ENCODE peak calls at places on chromosomes 13 and 19, in ten cellular contexts. One of them, this sample, is unnamed.

GRCh38 chr13:109959903-109960302 is 173.5 kb upstream of the IRS2 start:
- DNase-seq in GM04504: no peak
- DNase-seq in lower lobe of right lung: no peak
- DNase-seq in HS-5: no peak
- DNase-seq in psoas muscle: no peak
- DNase-seq in activated naive CD8-positive, alpha-beta T cell treated with anti-CD3 and anti-CD28 coated beads, Interleukin-2, amount 50 U/mL, for 24 hours: no peak
- DNase-seq in MG63: no peak
- DNase-seq in AG09319: no peak
- DNase-seq in type B pancreatic cell: no peak
- DNase-seq in dorsolateral prefrontal cortex: no peak
- DNase-seq in this sample: no peak

GRCh38 chr19:29812080-29812880 is 489 bp downstream of the CCNE1 start:
- DNase-seq in MG63: no peak
- DNase-seq in lower lobe of right lung: peak; percentile 51
- DNase-seq in activated naive CD8-positive, alpha-beta T cell treated with anti-CD3 and anti-CD28 coated beads, Interleukin-2, amount 50 U/mL, for 24 hours: peak; percentile 25
- DNase-seq in HS-5: no peak
- DNase-seq in psoas muscle: peak; percentile 29
- DNase-seq in dorsolateral prefrontal cortex: no peak
- DNase-seq in type B pancreatic cell: no peak
- DNase-seq in AG09319: no peak
- DNase-seq in GM04504: no peak
- DNase-seq in this sample: no peak

GRCh38 chr19:34317311-34317927 is 47.6 kb upstream of the GPI start:
- DNase-seq in dorsolateral prefrontal cortex: no peak
- DNase-seq in type B pancreatic cell: no peak
- DNase-seq in psoas muscle: no peak
- DNase-seq in AG09319: no peak
- DNase-seq in activated naive CD8-positive, alpha-beta T cell treated with anti-CD3 and anti-CD28 coated beads, Interleukin-2, amount 50 U/mL, for 24 hours: no peak
- DNase-seq in HS-5: no peak
- DNase-seq in GM04504: no peak
- DNase-seq in MG63: no peak
- DNase-seq in lower lobe of right lung: no peak
- DNase-seq in this sample: no peak

GRCh38 chr19:5534787-5535586 is 32.8 kb downstream of the TINCR start:
- DNase-seq in activated naive CD8-positive, alpha-beta T cell treated with anti-CD3 and anti-CD28 coated beads, Interleukin-2, amount 50 U/mL, for 24 hours: peak; percentile 43
- DNase-seq in dorsolateral prefrontal cortex: no peak
- DNase-seq in psoas muscle: no peak
- DNase-seq in type B pancreatic cell: no peak
- DNase-seq in lower lobe of right lung: no peak
- DNase-seq in AG09319: no peak
- DNase-seq in GM04504: no peak
- DNase-seq in MG63: no peak
- DNase-seq in HS-5: no peak
- DNase-seq in this sample: no peak

GRCh38 chr13:94842901-94843300 is 130.6 kb upstream of the SOX21 start:
- DNase-seq in lower lobe of right lung: no peak
- DNase-seq in dorsolateral prefrontal cortex: no peak
- DNase-seq in HS-5: no peak
- DNase-seq in GM04504: no peak
- DNase-seq in psoas muscle: no peak
- DNase-seq in AG09319: no peak
- DNase-seq in activated naive CD8-positive, alpha-beta T cell treated with anti-CD3 and anti-CD28 coated beads, Interleukin-2, amount 50 U/mL, for 24 hours: no peak
- DNase-seq in MG63: no peak
- DNase-seq in type B pancreatic cell: no peak
- DNase-seq in this sample: no peak

GRCh38 chr19:4057913-4058695 is 8.6 kb downstream of the ZBTB7A start:
- DNase-seq in activated naive CD8-positive, alpha-beta T cell treated with anti-CD3 and anti-CD28 coated beads, Interleukin-2, amount 50 U/mL, for 24 hours: peak; percentile 79
- DNase-seq in AG09319: peak; percentile 78
- DNase-seq in psoas muscle: peak; percentile 94
- DNase-seq in type B pancreatic cell: no peak
- DNase-seq in HS-5: peak; percentile 65
- DNase-seq in MG63: peak; percentile 87
- DNase-seq in lower lobe of right lung: peak; percentile 92
- DNase-seq in GM04504: peak; percentile 87
- DNase-seq in dorsolateral prefrontal cortex: no peak
- DNase-seq in this sample: no peak

GRCh38 chr19:44689290-44690130 is 9.4 kb upstream of the CEACAM16 start:
- DNase-seq in AG09319: peak; percentile 27
- DNase-seq in lower lobe of right lung: peak; percentile 84
- DNase-seq in activated naive CD8-positive, alpha-beta T cell treated with anti-CD3 and anti-CD28 coated beads, Interleukin-2, amount 50 U/mL, for 24 hours: peak; percentile 86
- DNase-seq in psoas muscle: peak; percentile 73
- DNase-seq in MG63: peak; percentile 56
- DNase-seq in dorsolateral prefrontal cortex: peak; percentile 68
- DNase-seq in HS-5: no peak
- DNase-seq in type B pancreatic cell: peak; percentile 84
- DNase-seq in GM04504: no peak
- DNase-seq in this sample: peak; percentile 74

GRCh38 chr19:8526345-8527062 is 12.5 kb upstream of the ZNF414 start:
- DNase-seq in GM04504: peak; percentile 73
- DNase-seq in MG63: peak; percentile 94
- DNase-seq in activated naive CD8-positive, alpha-beta T cell treated with anti-CD3 and anti-CD28 coated beads, Interleukin-2, amount 50 U/mL, for 24 hours: no peak
- DNase-seq in HS-5: peak; percentile 63
- DNase-seq in AG09319: peak; percentile 78
- DNase-seq in type B pancreatic cell: peak; percentile 95
- DNase-seq in lower lobe of right lung: peak; percentile 89
- DNase-seq in psoas muscle: peak; percentile 88
- DNase-seq in dorsolateral prefrontal cortex: peak; percentile 88
- DNase-seq in this sample: no peak

GRCh38 chr19:38290631-38291147 is 13.4 kb upstream of the C19orf33 start:
- DNase-seq in activated naive CD8-positive, alpha-beta T cell treated with anti-CD3 and anti-CD28 coated beads, Interleukin-2, amount 50 U/mL, for 24 hours: no peak
- DNase-seq in type B pancreatic cell: no peak
- DNase-seq in dorsolateral prefrontal cortex: no peak
- DNase-seq in HS-5: peak; percentile 73
- DNase-seq in psoas muscle: no peak
- DNase-seq in GM04504: peak; percentile 92
- DNase-seq in MG63: peak; percentile 99
- DNase-seq in AG09319: peak; percentile 67
- DNase-seq in lower lobe of right lung: peak; percentile 79
- DNase-seq in this sample: no peak

GRCh38 chr13:68185767-68186166 is 955.6 kb upstream of the PCDH9 start:
- DNase-seq in psoas muscle: no peak
- DNase-seq in AG09319: no peak
- DNase-seq in MG63: no peak
- DNase-seq in dorsolateral prefrontal cortex: no peak
- DNase-seq in activated naive CD8-positive, alpha-beta T cell treated with anti-CD3 and anti-CD28 coated beads, Interleukin-2, amount 50 U/mL, for 24 hours: no peak
- DNase-seq in lower lobe of right lung: no peak
- DNase-seq in type B pancreatic cell: no peak
- DNase-seq in HS-5: no peak
- DNase-seq in GM04504: no peak
- DNase-seq in this sample: no peak

GRCh38 chr19:43809762-43810696 is 7.8 kb upstream of the LYPD5 start:
- DNase-seq in GM04504: no peak
- DNase-seq in lower lobe of right lung: no peak
- DNase-seq in activated naive CD8-positive, alpha-beta T cell treated with anti-CD3 and anti-CD28 coated beads, Interleukin-2, amount 50 U/mL, for 24 hours: no peak
- DNase-seq in HS-5: no peak
- DNase-seq in psoas muscle: no peak
- DNase-seq in AG09319: peak; percentile 23
- DNase-seq in dorsolateral prefrontal cortex: no peak
- DNase-seq in type B pancreatic cell: no peak
- DNase-seq in MG63: no peak
- DNase-seq in this sample: no peak

GRCh38 chr19:16851031-16851712 is 22.0 kb downstream of the SIN3B start:
- DNase-seq in MG63: peak; percentile 30
- DNase-seq in AG09319: no peak
- DNase-seq in GM04504: no peak
- DNase-seq in psoas muscle: no peak
- DNase-seq in dorsolateral prefrontal cortex: no peak
- DNase-seq in type B pancreatic cell: no peak
- DNase-seq in activated naive CD8-positive, alpha-beta T cell treated with anti-CD3 and anti-CD28 coated beads, Interleukin-2, amount 50 U/mL, for 24 hours: no peak
- DNase-seq in lower lobe of right lung: no peak
- DNase-seq in HS-5: peak; percentile 15
- DNase-seq in this sample: no peak

GRCh38 chr19:44303305-44303704 is 1.5 kb downstream of the ZNF235 start:
- DNase-seq in AG09319: no peak
- DNase-seq in MG63: no peak
- DNase-seq in lower lobe of right lung: no peak
- DNase-seq in psoas muscle: no peak
- DNase-seq in GM04504: no peak
- DNase-seq in activated naive CD8-positive, alpha-beta T cell treated with anti-CD3 and anti-CD28 coated beads, Interleukin-2, amount 50 U/mL, for 24 hours: no peak
- DNase-seq in HS-5: no peak
- DNase-seq in dorsolateral prefrontal cortex: no peak
- DNase-seq in type B pancreatic cell: no peak
- DNase-seq in this sample: no peak

GRCh38 chr13:93672996-93673395 is 446.4 kb downstream of the GPC6 start:
- DNase-seq in AG09319: no peak
- DNase-seq in lower lobe of right lung: no peak
- DNase-seq in GM04504: no peak
- DNase-seq in psoas muscle: no peak
- DNase-seq in MG63: no peak
- DNase-seq in activated naive CD8-positive, alpha-beta T cell treated with anti-CD3 and anti-CD28 coated beads, Interleukin-2, amount 50 U/mL, for 24 hours: no peak
- DNase-seq in dorsolateral prefrontal cortex: no peak
- DNase-seq in type B pancreatic cell: no peak
- DNase-seq in HS-5: no peak
- DNase-seq in this sample: no peak

GRCh38 chr19:34363094-34363493 is 1.9 kb upstream of the GPI start:
- DNase-seq in psoas muscle: no peak
- DNase-seq in lower lobe of right lung: no peak
- DNase-seq in HS-5: no peak
- DNase-seq in MG63: no peak
- DNase-seq in GM04504: no peak
- DNase-seq in type B pancreatic cell: no peak
- DNase-seq in activated naive CD8-positive, alpha-beta T cell treated with anti-CD3 and anti-CD28 coated beads, Interleukin-2, amount 50 U/mL, for 24 hours: no peak
- DNase-seq in AG09319: no peak
- DNase-seq in dorsolateral prefrontal cortex: no peak
- DNase-seq in this sample: no peak

This sample was measured in CD4-positive, alpha-beta T cell.